ENCODE peak calls at places on chromosome 1, in nine cellular contexts. V is GM03348, W is ELR, H is heart left ventricle, O is AG08395, E is SW 1271, D is NCI-H2081, Q is tibial nerve, B is GDM1. G is an unnamed sample.

GRCh38 chr1:164961714-164962113 is 394.8 kb downstream of the LMX1A start:
- DNase-seq in E (no peak), D (no peak), B (no peak), V (no peak), Q (no peak), O (no peak), W (peak), H (no peak), G (no peak)

GRCh38 chr1:211912844-211913432 is 82.4 kb upstream of the LPGAT1 start:
- DNase-seq in D (no peak), Q (no peak), H (no peak), O (no peak), W (no peak), V (no peak), E (no peak), B (no peak), G (no peak)

GRCh38 chr1:111142358-111142975 is 2.4 kb downstream of the CEPT1 start:
- DNase-seq in D (no peak), Q (no peak), O (no peak), H (no peak), W (no peak), V (no peak), B (no peak), E (no peak), G (no peak)

GRCh38 chr1:201499795-201500669 is 6.9 kb downstream of the CSRP1 start:
- DNase-seq in E (no peak), D (no peak), B (no peak), Q (no peak), H (no peak), O (no peak), W (no peak), V (no peak), G (no peak)

GRCh38 chr1:59025201-59025600 is 241.4 kb upstream of the JUN start:
- DNase-seq in E (no peak), W (peak), B (no peak), H (no peak), V (no peak), Q (no peak), D (no peak), O (no peak), G (no peak)

GRCh38 chr1:231272880-231273279 is 31.9 kb downstream of the GNPAT start:
- DNase-seq in E (no peak), D (no peak), O (no peak), V (no peak), B (no peak), H (no peak), W (peak), Q (no peak), G (no peak)

GRCh38 chr1:203860396-203860951 is 925 bp upstream of the SNRPE start:
- DNase-seq in Q (no peak), V (peak), B (no peak), D (peak), W (peak), E (no peak), H (peak), O (peak), G (no peak)

GRCh38 chr1:208533746-208534603 is 289.8 kb upstream of the PLXNA2 start:
- DNase-seq in O (no peak), B (no peak), H (no peak), W (no peak), E (no peak), V (no peak), Q (no peak), D (no peak), G (no peak)

GRCh38 chr1:149888160-149888998 is 11.0 kb upstream of the BOLA1 start:
- DNase-seq in H (peak), Q (peak), W (peak), D (peak), E (peak), B (peak), O (peak), V (peak), G (no peak)

GRCh38 chr1:32339363-32339978 is 3.4 kb upstream of the MARCKSL1 start:
- DNase-seq in Q (no peak), E (no peak), V (no peak), D (no peak), W (peak), B (peak), O (no peak), H (no peak), G (no peak)

GRCh38 chr1:77872645-77873044 is 15.8 kb upstream of the NEXN start:
- DNase-seq in E (no peak), W (peak), V (no peak), D (no peak), Q (no peak), H (no peak), B (no peak), O (no peak), G (no peak)

GRCh38 chr1:21594935-21595897 is 73.9 kb downstream of the RAP1GAP start:
- DNase-seq in H (peak), B (no peak), E (peak), D (peak), O (peak), W (peak), Q (peak), V (peak), G (no peak)

GRCh38 chr1:41122851-41123518 is 101.5 kb upstream of the SLFNL1 start:
- DNase-seq in Q (no peak), E (peak), W (peak), D (peak), B (no peak), O (peak), V (peak), H (no peak), G (peak)

GRCh38 chr1:31805318-31805717 is 10.5 kb downstream of the SPOCD1 start:
- DNase-seq in O (no peak), E (no peak), Q (no peak), W (no peak), H (no peak), V (no peak), D (no peak), B (no peak), G (no peak)

GRCh38 chr1:1778827-1779675 is 781 bp upstream of the NADK start:
- DNase-seq in W (peak), Q (peak), B (peak), V (peak), D (peak), E (no peak), O (no peak), H (peak), G (no peak)

GRCh38 chr1:196196486-196196885 is 411.8 kb downstream of the KCNT2 start:
- DNase-seq in D (no peak), E (no peak), B (no peak), V (no peak), O (no peak), W (no peak), Q (no peak), H (no peak), G (no peak)

GRCh38 chr1:29460211-29460610 is 223.9 kb downstream of the PTPRU start:
- DNase-seq in H (no peak), W (no peak), Q (no peak), D (no peak), O (no peak), B (no peak), V (no peak), E (no peak), G (no peak)

GRCh38 chr1:234676103-234676594 is 66.2 kb upstream of the IRF2BP2 start:
- DNase-seq in B (peak), V (peak), E (no peak), D (peak), H (peak), Q (peak), W (peak), O (peak), G (peak)

GRCh38 chr1:67952071-67952470 is 98.4 kb downstream of the DIRAS3 start:
- DNase-seq in V (no peak), H (no peak), D (no peak), O (no peak), E (no peak), B (no peak), Q (no peak), W (peak), G (no peak)

G was measured in kidney epithelial cell.